ENCODE peak calls at places on chromosomes 13 and 19, in seven cellular contexts. One of them, this sample, is unnamed.
A peak's percentile ranks its signal among the peaks of the same experiment; 100 is the strongest.

GRCh38 chr19:8210660-8211101 is 1.5 kb downstream of the CERS4 start:
- DNase-seq in endothelial cell of umbilical vein: no peak
- DNase-seq in fibroblast of lung: no peak
- DNase-seq in brain microvascular endothelial cell: no peak
- DNase-seq in cardiac muscle cell: no peak
- DNase-seq in upper lobe of right lung: no peak
- DNase-seq in heart left ventricle: no peak
- DNase-seq in this sample: no peak

GRCh38 chr13:98842858-98843481 is 90.5 kb upstream of the SLC15A1 start:
- DNase-seq in brain microvascular endothelial cell: peak; percentile 67
- DNase-seq in heart left ventricle: peak; percentile 65
- DNase-seq in upper lobe of right lung: peak; percentile 76
- DNase-seq in cardiac muscle cell: peak; percentile 80
- DNase-seq in fibroblast of lung: peak; percentile 84
- DNase-seq in endothelial cell of umbilical vein: peak; percentile 77
- DNase-seq in this sample: peak; percentile 90

GRCh38 chr13:80783926-80784325 is 443.0 kb upstream of the SPRY2 start:
- DNase-seq in endothelial cell of umbilical vein: no peak
- DNase-seq in heart left ventricle: peak; percentile 28
- DNase-seq in upper lobe of right lung: no peak
- DNase-seq in fibroblast of lung: peak; percentile 93
- DNase-seq in cardiac muscle cell: no peak
- DNase-seq in brain microvascular endothelial cell: no peak
- DNase-seq in this sample: peak; percentile 13

GRCh38 chr19:7986321-7987083 is 18.9 kb downstream of the ELAVL1 start:
- DNase-seq in heart left ventricle: no peak
- DNase-seq in endothelial cell of umbilical vein: peak; percentile 30
- DNase-seq in brain microvascular endothelial cell: peak; percentile 61
- DNase-seq in upper lobe of right lung: no peak
- DNase-seq in fibroblast of lung: peak; percentile 68
- DNase-seq in cardiac muscle cell: no peak
- DNase-seq in this sample: peak; percentile 78

GRCh38 chr19:49458567-49458903 is 5.5 kb downstream of the ALDH16A1 start:
- DNase-seq in brain microvascular endothelial cell: no peak
- DNase-seq in upper lobe of right lung: no peak
- DNase-seq in cardiac muscle cell: no peak
- DNase-seq in endothelial cell of umbilical vein: no peak
- DNase-seq in heart left ventricle: no peak
- DNase-seq in fibroblast of lung: no peak
- DNase-seq in this sample: no peak

GRCh38 chr19:18587561-18587960 is 1.0 kb upstream of the REX1BD start:
- DNase-seq in fibroblast of lung: no peak
- DNase-seq in endothelial cell of umbilical vein: no peak
- DNase-seq in heart left ventricle: no peak
- DNase-seq in brain microvascular endothelial cell: no peak
- DNase-seq in cardiac muscle cell: no peak
- DNase-seq in upper lobe of right lung: no peak
- DNase-seq in this sample: no peak

GRCh38 chr13:65468628-65469027 is 1761.5 kb downstream of the PCDH9 start:
- DNase-seq in upper lobe of right lung: no peak
- DNase-seq in brain microvascular endothelial cell: peak; percentile 43
- DNase-seq in fibroblast of lung: peak; percentile 55
- DNase-seq in endothelial cell of umbilical vein: no peak
- DNase-seq in heart left ventricle: no peak
- DNase-seq in cardiac muscle cell: no peak
- DNase-seq in this sample: peak; percentile 74

GRCh38 chr13:96229356-96229755 is 139.4 kb downstream of the HS6ST3 start:
- DNase-seq in endothelial cell of umbilical vein: peak; percentile 38
- DNase-seq in upper lobe of right lung: no peak
- DNase-seq in brain microvascular endothelial cell: peak; percentile 7
- DNase-seq in fibroblast of lung: peak; percentile 6
- DNase-seq in cardiac muscle cell: peak; percentile 11
- DNase-seq in heart left ventricle: no peak
- DNase-seq in this sample: peak; percentile 14

GRCh38 chr19:10142701-10143375 is 23.1 kb upstream of the EIF3G start:
- DNase-seq in cardiac muscle cell: no peak
- DNase-seq in heart left ventricle: no peak
- DNase-seq in endothelial cell of umbilical vein: no peak
- DNase-seq in upper lobe of right lung: peak; percentile 79
- DNase-seq in brain microvascular endothelial cell: no peak
- DNase-seq in fibroblast of lung: no peak
- DNase-seq in this sample: no peak

GRCh38 chr19:48123907-48124675 is 13.5 kb upstream of the PLA2G4C start:
- DNase-seq in cardiac muscle cell: no peak
- DNase-seq in endothelial cell of umbilical vein: peak; percentile 96
- DNase-seq in upper lobe of right lung: no peak
- DNase-seq in brain microvascular endothelial cell: peak; percentile 67
- DNase-seq in heart left ventricle: no peak
- DNase-seq in fibroblast of lung: no peak
- DNase-seq in this sample: peak; percentile 31

GRCh38 chr13:20672772-20673171 is 30.7 kb upstream of the IL17D start:
- DNase-seq in fibroblast of lung: peak; percentile 20
- DNase-seq in brain microvascular endothelial cell: no peak
- DNase-seq in heart left ventricle: no peak
- DNase-seq in cardiac muscle cell: no peak
- DNase-seq in endothelial cell of umbilical vein: no peak
- DNase-seq in upper lobe of right lung: no peak
- DNase-seq in this sample: peak; percentile 79

GRCh38 chr13:45718063-45718462 is 15.9 kb downstream of the CBY2 start:
- DNase-seq in upper lobe of right lung: no peak
- DNase-seq in endothelial cell of umbilical vein: no peak
- DNase-seq in cardiac muscle cell: peak; percentile 53
- DNase-seq in brain microvascular endothelial cell: peak; percentile 1
- DNase-seq in fibroblast of lung: peak; percentile 32
- DNase-seq in heart left ventricle: no peak
- DNase-seq in this sample: peak; percentile 21

GRCh38 chr19:897442-898039 is 4.3 kb downstream of the RNU6-9 start:
- DNase-seq in fibroblast of lung: no peak
- DNase-seq in upper lobe of right lung: no peak
- DNase-seq in endothelial cell of umbilical vein: no peak
- DNase-seq in brain microvascular endothelial cell: no peak
- DNase-seq in cardiac muscle cell: no peak
- DNase-seq in heart left ventricle: no peak
- DNase-seq in this sample: no peak

GRCh38 chr13:25037057-25037813 is 58.7 kb upstream of the PABPC3 start:
- DNase-seq in upper lobe of right lung: no peak
- DNase-seq in brain microvascular endothelial cell: peak; percentile 51
- DNase-seq in cardiac muscle cell: peak; percentile 76
- DNase-seq in heart left ventricle: peak; percentile 46
- DNase-seq in fibroblast of lung: peak; percentile 73
- DNase-seq in endothelial cell of umbilical vein: peak; percentile 46
- DNase-seq in this sample: peak; percentile 85

GRCh38 chr13:85333511-85333910 is 465.7 kb downstream of the SLITRK6 start:
- DNase-seq in brain microvascular endothelial cell: no peak
- DNase-seq in fibroblast of lung: no peak
- DNase-seq in heart left ventricle: no peak
- DNase-seq in endothelial cell of umbilical vein: no peak
- DNase-seq in cardiac muscle cell: no peak
- DNase-seq in upper lobe of right lung: no peak
- DNase-seq in this sample: no peak

GRCh38 chr13:114105351-114106225 is 26.8 kb downstream of the RASA3 start:
- DNase-seq in endothelial cell of umbilical vein: no peak
- DNase-seq in brain microvascular endothelial cell: no peak
- DNase-seq in cardiac muscle cell: peak; percentile 51
- DNase-seq in heart left ventricle: peak; percentile 35
- DNase-seq in upper lobe of right lung: peak; percentile 57
- DNase-seq in fibroblast of lung: no peak
- DNase-seq in this sample: peak; percentile 52

GRCh38 chr13:21957833-21958232 is 287.0 kb downstream of the FGF9 start:
- DNase-seq in upper lobe of right lung: no peak
- DNase-seq in cardiac muscle cell: no peak
- DNase-seq in heart left ventricle: no peak
- DNase-seq in fibroblast of lung: peak; percentile 28
- DNase-seq in endothelial cell of umbilical vein: no peak
- DNase-seq in brain microvascular endothelial cell: no peak
- DNase-seq in this sample: no peak

GRCh38 chr19:13018037-13018914 is 23.0 kb downstream of the NFIX start:
- DNase-seq in cardiac muscle cell: no peak
- DNase-seq in heart left ventricle: peak; percentile 75
- DNase-seq in brain microvascular endothelial cell: no peak
- DNase-seq in endothelial cell of umbilical vein: peak; percentile 38
- DNase-seq in upper lobe of right lung: peak; percentile 85
- DNase-seq in fibroblast of lung: peak; percentile 60
- DNase-seq in this sample: no peak

GRCh38 chr19:13017306-13018036 is 22.2 kb downstream of the NFIX start:
- DNase-seq in fibroblast of lung: peak; percentile 16
- DNase-seq in brain microvascular endothelial cell: no peak
- DNase-seq in cardiac muscle cell: no peak
- DNase-seq in heart left ventricle: no peak
- DNase-seq in endothelial cell of umbilical vein: no peak
- DNase-seq in upper lobe of right lung: no peak
- DNase-seq in this sample: no peak

GRCh38 chr19:13020002-13020414 is 24.7 kb downstream of the NFIX start:
- DNase-seq in upper lobe of right lung: no peak
- DNase-seq in cardiac muscle cell: no peak
- DNase-seq in heart left ventricle: no peak
- DNase-seq in brain microvascular endothelial cell: no peak
- DNase-seq in fibroblast of lung: no peak
- DNase-seq in endothelial cell of umbilical vein: peak; percentile 31
- DNase-seq in this sample: no peak

GRCh38 chr19:13016628-13017305 is 21.5 kb downstream of the NFIX start:
- DNase-seq in endothelial cell of umbilical vein: no peak
- DNase-seq in heart left ventricle: no peak
- DNase-seq in brain microvascular endothelial cell: no peak
- DNase-seq in upper lobe of right lung: no peak
- DNase-seq in fibroblast of lung: no peak
- DNase-seq in cardiac muscle cell: no peak
- DNase-seq in this sample: no peak

GRCh38 chr19:13019330-13019729 is 24.1 kb downstream of the NFIX start:
- DNase-seq in fibroblast of lung: no peak
- DNase-seq in upper lobe of right lung: no peak
- DNase-seq in brain microvascular endothelial cell: no peak
- DNase-seq in heart left ventricle: no peak
- DNase-seq in cardiac muscle cell: no peak
- DNase-seq in endothelial cell of umbilical vein: no peak
- DNase-seq in this sample: no peak
- H3K4me3 ChIP-seq in fibroblast of lung: no peak overlapping the region
- H3K4me3 ChIP-seq in upper lobe of right lung: no peak overlapping the region
- H3K4me3 ChIP-seq in brain microvascular endothelial cell: no peak overlapping the region
- H3K4me3 ChIP-seq in heart left ventricle: no peak overlapping the region
- H3K4me3 ChIP-seq in cardiac muscle cell: no peak overlapping the region
- H3K4me3 ChIP-seq in endothelial cell of umbilical vein: no peak overlapping the region
- H3K4me3 ChIP-seq in this sample: no peak overlapping the region

DNA sequence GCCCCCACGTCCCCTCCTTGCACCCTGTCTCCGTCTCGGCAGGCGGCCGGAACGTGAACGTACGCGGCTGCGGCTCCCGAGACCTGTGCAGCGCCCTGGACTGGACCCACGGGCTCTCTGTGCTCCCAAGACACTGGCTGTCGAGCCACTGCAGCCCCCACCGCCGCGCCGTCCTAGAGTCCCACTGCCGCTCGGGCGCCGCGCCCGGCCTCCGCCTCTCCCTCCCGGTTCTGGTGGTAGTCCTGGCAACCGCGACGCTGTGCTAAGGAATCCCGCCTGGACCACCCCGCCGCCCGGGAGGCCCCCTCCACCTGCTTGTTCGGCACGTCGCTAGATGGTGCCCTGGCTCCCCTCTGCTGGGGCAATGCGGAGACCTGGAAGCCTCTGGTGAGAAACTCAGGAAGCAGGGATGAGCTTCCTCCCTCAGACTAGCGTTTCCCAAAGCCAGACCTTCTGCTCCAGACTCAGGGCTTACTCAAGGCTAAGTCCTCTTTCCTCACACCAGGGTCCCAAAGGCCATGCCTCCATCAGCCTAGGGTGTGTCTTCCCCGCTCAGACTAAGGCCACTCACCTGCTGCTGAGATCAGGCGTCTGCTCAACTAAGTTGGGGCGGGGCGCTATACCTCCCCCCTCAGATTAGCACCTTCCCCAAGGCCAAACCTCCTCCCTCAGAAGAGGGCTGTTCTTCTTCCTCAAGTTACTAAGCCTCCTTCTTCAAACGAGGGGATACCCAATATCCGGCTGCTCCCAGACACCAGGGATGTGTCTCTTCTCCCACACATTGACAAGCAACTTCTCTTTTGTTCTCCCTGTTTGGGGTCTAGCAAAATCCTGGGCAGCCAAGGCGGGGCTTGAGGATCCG is 16.1 kb upstream of the IRGC start:
- DNase-seq in endothelial cell of umbilical vein: peak; percentile 46
- DNase-seq in cardiac muscle cell: peak; percentile 48
- DNase-seq in heart left ventricle: peak; percentile 44
- DNase-seq in upper lobe of right lung: peak; percentile 70
- DNase-seq in brain microvascular endothelial cell: peak; percentile 11
- DNase-seq in fibroblast of lung: peak; percentile 52
- DNase-seq in this sample: peak; percentile 34
- TF ChIP-seq CTCF in endothelial cell of umbilical vein: no peak
- TF ChIP-seq CTCF in cardiac muscle cell: no peak
- TF ChIP-seq CTCF in heart left ventricle: no peak
- TF ChIP-seq CTCF in upper lobe of right lung: no peak
- TF ChIP-seq CTCF in brain microvascular endothelial cell: peak; percentile 25
- TF ChIP-seq CTCF in fibroblast of lung: no peak
- TF ChIP-seq CTCF in this sample: peak; percentile 18

GRCh38 chr19:5851302-5851701 is at the start of gene FUT3:
- DNase-seq in heart left ventricle: no peak
- DNase-seq in endothelial cell of umbilical vein: no peak
- DNase-seq in fibroblast of lung: no peak
- DNase-seq in upper lobe of right lung: peak; percentile 75
- DNase-seq in cardiac muscle cell: no peak
- DNase-seq in brain microvascular endothelial cell: no peak
- DNase-seq in this sample: no peak

GRCh38 chr19:5844456-5845433 is 5.2 kb upstream of the FUT6 start:
- DNase-seq in upper lobe of right lung: no peak
- DNase-seq in fibroblast of lung: no peak
- DNase-seq in brain microvascular endothelial cell: no peak
- DNase-seq in heart left ventricle: no peak
- DNase-seq in cardiac muscle cell: no peak
- DNase-seq in endothelial cell of umbilical vein: no peak
- DNase-seq in this sample: no peak

GRCh38 chr19:5850743-5851293 is 431 bp downstream of the FUT3 start:
- DNase-seq in upper lobe of right lung: peak; percentile 87
- DNase-seq in fibroblast of lung: peak; percentile 71
- DNase-seq in brain microvascular endothelial cell: peak; percentile 53
- DNase-seq in endothelial cell of umbilical vein: no peak
- DNase-seq in cardiac muscle cell: no peak
- DNase-seq in heart left ventricle: no peak
- DNase-seq in this sample: peak; percentile 75

DNA sequence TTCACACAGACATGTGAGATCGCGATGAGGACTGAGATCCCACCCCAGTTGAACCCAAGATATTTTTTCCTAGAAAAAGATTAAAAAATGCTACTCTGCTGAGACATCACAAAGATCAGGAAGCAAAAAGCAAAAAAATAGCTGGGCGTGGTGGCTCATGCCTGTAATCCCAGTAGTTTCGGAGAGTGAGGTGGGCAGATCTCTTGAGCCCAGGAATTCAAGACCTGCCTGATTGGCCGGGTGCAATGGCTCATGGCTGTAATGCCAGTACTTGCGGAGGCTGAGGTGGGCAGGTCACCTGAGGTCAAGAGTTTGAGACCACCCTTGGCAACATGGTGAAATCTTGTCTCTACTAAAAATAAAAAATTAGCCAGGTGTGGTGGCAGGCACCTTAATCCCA is 1.1 kb downstream of the FUT3 start:
- DNase-seq in brain microvascular endothelial cell: no peak
- DNase-seq in upper lobe of right lung: no peak
- DNase-seq in endothelial cell of umbilical vein: no peak
- DNase-seq in fibroblast of lung: no peak
- DNase-seq in heart left ventricle: no peak
- DNase-seq in cardiac muscle cell: no peak
- DNase-seq in this sample: no peak
- H3K4me3 ChIP-seq in brain microvascular endothelial cell: no peak overlapping the region
- H3K4me3 ChIP-seq in upper lobe of right lung: peak overlapping the region; percentile 21
- H3K4me3 ChIP-seq in endothelial cell of umbilical vein: no peak overlapping the region
- H3K4me3 ChIP-seq in fibroblast of lung: no peak overlapping the region
- H3K4me3 ChIP-seq in heart left ventricle: no peak overlapping the region
- H3K4me3 ChIP-seq in cardiac muscle cell: no peak overlapping the region
- H3K4me3 ChIP-seq in this sample: no peak overlapping the region

GRCh38 chr13:90883592-90883991 is 463.9 kb upstream of the MIR17HG start:
- DNase-seq in brain microvascular endothelial cell: no peak
- DNase-seq in fibroblast of lung: no peak
- DNase-seq in upper lobe of right lung: no peak
- DNase-seq in cardiac muscle cell: no peak
- DNase-seq in heart left ventricle: no peak
- DNase-seq in endothelial cell of umbilical vein: no peak
- DNase-seq in this sample: no peak
- TF ChIP-seq CTCF in brain microvascular endothelial cell: no peak
- TF ChIP-seq CTCF in fibroblast of lung: no peak
- TF ChIP-seq CTCF in upper lobe of right lung: no peak
- TF ChIP-seq CTCF in cardiac muscle cell: no peak
- TF ChIP-seq CTCF in heart left ventricle: no peak
- TF ChIP-seq CTCF in endothelial cell of umbilical vein: no peak
- TF ChIP-seq CTCF in this sample: no peak